ENCODE peak calls at places on chromosomes 1 and 21, in eight cellular contexts. Z is glutamatergic neuron, M is hypothalamus, R is NB4, W is H4, J is NCI-H510A treated with DMSO at 0.1 percent for 48 hours, O is H54, A is T-helper 9 cell. P is an unnamed sample.

GRCh38 chr21:32834825-32835224 is 63.3 kb upstream of the PAXBP1 start:
- DNase-seq in Z (no peak), A (no peak), R (no peak), W (no peak), O (no peak), J (no peak), M (no peak), P (peak; percentile 12)

GRCh38 chr1:156119503-156120209 is 5.1 kb downstream of the LMNA start:
- DNase-seq in J (no peak), O (no peak), W (peak; percentile 55), A (peak; percentile 35), M (peak; percentile 20), R (peak; percentile 84), Z (no peak), P (no peak)

GRCh38 chr1:229470406-229471043 is 36.6 kb upstream of the ACTA1 start:
- DNase-seq in R (no peak), O (no peak), A (no peak), J (no peak), M (no peak), W (no peak), Z (no peak), P (no peak)

GRCh38 chr1:78472251-78472620 is 18.5 kb upstream of the PTGFR start:
- DNase-seq in R (no peak), A (no peak), M (no peak), Z (no peak), W (no peak), J (no peak), O (no peak), P (no peak)

GRCh38 chr21:36430841-36431240 is 45.6 kb downstream of the CHAF1B start:
- DNase-seq in M (no peak), O (no peak), R (no peak), W (no peak), Z (no peak), J (no peak), A (no peak), P (no peak)

GRCh38 chr1:16318544-16318943 is 33.7 kb downstream of the FBXO42 start:
- DNase-seq in M (no peak), W (no peak), R (peak; percentile 9), O (no peak), Z (no peak), A (no peak), J (no peak), P (no peak)

GRCh38 chr1:44568128-44568900 is 106.0 kb downstream of the TMEM53 start:
- DNase-seq in A (no peak), M (no peak), J (no peak), R (no peak), W (no peak), O (no peak), Z (no peak), P (no peak)

GRCh38 chr1:221494670-221495069 is 247.2 kb downstream of the DUSP10 start:
- DNase-seq in M (no peak), A (no peak), O (no peak), W (peak; percentile 26), Z (no peak), R (no peak), J (no peak), P (no peak)

GRCh38 chr1:178031856-178032320 is 62.0 kb upstream of the RASAL2 start:
- DNase-seq in O (peak; percentile 76), Z (peak; percentile 85), W (peak; percentile 87), R (peak; percentile 79), J (peak; percentile 59), M (peak; percentile 42), A (no peak), P (peak; percentile 75)

GRCh38 chr1:26378088-26378878 is 5.7 kb upstream of the ZNF683 start:
- DNase-seq in M (no peak), A (peak; percentile 58), O (peak; percentile 52), R (peak; percentile 96), Z (no peak), W (peak; percentile 90), J (no peak), P (no peak)

GRCh38 chr1:67582625-67583461 is 102.2 kb upstream of the GADD45A start:
- DNase-seq in W (no peak), R (no peak), Z (no peak), A (no peak), M (no peak), J (no peak), O (no peak), P (no peak)

GRCh38 chr1:216310776-216311175 is 112.5 kb downstream of the USH2A start:
- DNase-seq in O (peak; percentile 4), M (no peak), R (peak; percentile 49), W (peak; percentile 46), Z (peak; percentile 58), A (no peak), J (no peak), P (no peak)

GRCh38 chr1:181137217-181137743 is 48.8 kb downstream of the IER5 start:
- DNase-seq in Z (no peak), A (no peak), M (no peak), R (no peak), J (no peak), O (no peak), W (no peak), P (no peak)

GRCh38 chr1:245168090-245168489 is 13.3 kb downstream of the KIF26B start:
- DNase-seq in M (no peak), Z (no peak), J (no peak), A (no peak), R (peak; percentile 28), W (no peak), O (no peak), P (no peak)

GRCh38 chr1:50735443-50735842 is 224.6 kb downstream of the FAF1 start:
- DNase-seq in A (no peak), J (peak; percentile 5), R (peak; percentile 20), M (no peak), W (no peak), Z (no peak), O (peak; percentile 4), P (no peak)

GRCh38 chr1:63916485-63917360 is 142.9 kb downstream of the ROR1 start:
- DNase-seq in Z (no peak), A (no peak), W (no peak), O (no peak), J (no peak), R (no peak), M (no peak), P (no peak)

GRCh38 chr1:110412576-110412975 is 5.1 kb upstream of the LAMTOR5 start:
- DNase-seq in A (peak; percentile 44), J (peak; percentile 36), O (peak; percentile 62), M (peak; percentile 25), R (peak; percentile 76), W (peak; percentile 54), Z (peak; percentile 78), P (peak; percentile 70)

GRCh38 chr21:42097860-42098259 is 26.7 kb downstream of the UMODL1 start:
- DNase-seq in O (peak; percentile 98), A (no peak), J (peak; percentile 82), R (peak; percentile 91), W (peak; percentile 98), Z (no peak), M (no peak), P (no peak)

GRCh38 chr1:63323866-63324778 is 1.8 kb downstream of the FOXD3 start:
- DNase-seq in A (no peak), M (no peak), O (no peak), J (no peak), R (no peak), Z (peak; percentile 24), W (no peak), P (no peak)